ENCODE peak calls at places on chromosomes 4 and X, in six cellular contexts. V is tibial nerve, F is stomach, W is transverse colon, O is SK-N-SH, R is HepG2. Z is an unnamed sample.
A peak's percentile ranks its signal among the peaks of the same experiment; 100 is the strongest.

GRCh38 chr4:8819019-8819418 is 52.6 kb downstream of the HMX1 start:
- DNase-seq in V (no peak), F (no peak), O (no peak), W (no peak), R (no peak), Z (no peak)

GRCh38 chr4:118373614-118374255 is 20.9 kb upstream of the PRSS12 start:
- DNase-seq in F (no peak), R (no peak), V (no peak), W (no peak), O (no peak), Z (no peak)

GRCh38 chr4:14771091-14771490 is 231.2 kb upstream of the CPEB2 start:
- DNase-seq in W (no peak), R (no peak), F (no peak), V (no peak), O (no peak), Z (no peak)

GRCh38 chr4:71857713-71858451 is 74.0 kb upstream of the GC start:
- DNase-seq in R (no peak), V (no peak), F (peak; percentile 44), W (no peak), O (no peak), Z (no peak)

GRCh38 chr4:182192511-182193181 is 50.6 kb upstream of the TENM3 start:
- DNase-seq in V (no peak), O (no peak), R (no peak), F (no peak), W (no peak), Z (no peak)

GRCh38 chr4:44727471-44727870 is 1.1 kb upstream of the GNPDA2 start:
- DNase-seq in O (no peak), R (no peak), W (no peak), F (no peak), V (no peak), Z (no peak)

GRCh38 chr4:54998991-54999390 is 126.4 kb downstream of the KDR start:
- DNase-seq in R (no peak), O (no peak), F (no peak), W (no peak), V (no peak), Z (no peak)

GRCh38 chr4:77001907-77002306 is 52.4 kb downstream of the SEPTIN11 start:
- DNase-seq in V (no peak), W (no peak), R (no peak), F (no peak), O (no peak), Z (no peak)

GRCh38 chrX:20595928-20596550 is 329.3 kb upstream of the RPS6KA3 start:
- DNase-seq in R (no peak), W (no peak), O (no peak), F (no peak), V (no peak), Z (no peak)

GRCh38 chr4:55277011-55277410 is 69.0 kb upstream of the SRD5A3 start:
- DNase-seq in O (no peak), W (no peak), F (no peak), V (no peak), R (no peak), Z (no peak)

GRCh38 chr4:122003335-122003734 is 51.5 kb upstream of the TRPC3 start:
- DNase-seq in O (peak; percentile 60), F (no peak), R (peak; percentile 64), W (peak; percentile 48), V (no peak), Z (no peak)

GRCh38 chr4:108160741-108161352 is 7.9 kb downstream of the LEF1 start:
- DNase-seq in V (no peak), F (no peak), W (no peak), O (no peak), R (no peak), Z (no peak)

GRCh38 chr4:40547446-40548132 is 82.1 kb downstream of the RBM47 start:
- DNase-seq in R (no peak), F (no peak), W (no peak), V (no peak), O (no peak), Z (no peak)

GRCh38 chrX:14027031-14027430 is 2.7 kb downstream of the GEMIN8 start:
- DNase-seq in R (no peak), W (no peak), V (no peak), O (no peak), F (no peak), Z (no peak)

GRCh38 chr4:140937866-140938265 is 181.7 kb upstream of the TBC1D9 start:
- DNase-seq in F (no peak), V (no peak), O (peak; percentile 58), R (no peak), W (no peak), Z (no peak)

GRCh38 chrX:74511704-74512103 is 90.4 kb downstream of the SLC16A2 start:
- DNase-seq in O (no peak), R (no peak), W (no peak), F (no peak), V (no peak), Z (no peak)

GRCh38 chr4:155745984-155746383 is 12.8 kb upstream of the GUCY1B1 start:
- DNase-seq in R (no peak), W (no peak), V (no peak), F (no peak), O (no peak), Z (no peak)

GRCh38 chrX:27890611-27891010 is 82.8 kb downstream of the MAGEB10 start:
- DNase-seq in R (no peak), V (no peak), O (no peak), F (no peak), W (no peak), Z (no peak)

GRCh38 chr4:164212134-164212533 is 541.8 kb upstream of the SMIM31 start:
- DNase-seq in R (no peak), F (no peak), W (no peak), O (no peak), V (no peak), Z (no peak)

GRCh38 chr4:108240356-108240755 is 71.6 kb upstream of the LEF1 start:
- DNase-seq in W (no peak), F (no peak), V (no peak), R (no peak), O (no peak), Z (no peak)

GRCh38 chrX:126551725-126552312 is 795 bp downstream of the DCAF12L1 start:
- DNase-seq in W (no peak), O (no peak), V (no peak), R (no peak), F (no peak), Z (no peak)

GRCh38 chr4:97589481-97590196 is 553.6 kb downstream of the STPG2 start:
- DNase-seq in F (no peak), W (no peak), O (no peak), V (no peak), R (no peak), Z (no peak)

GRCh38 chr4:152118108-152118507 is 357.3 kb upstream of the GATB start:
- DNase-seq in O (no peak), R (no peak), V (no peak), W (no peak), F (no peak), Z (no peak)

DNA sequence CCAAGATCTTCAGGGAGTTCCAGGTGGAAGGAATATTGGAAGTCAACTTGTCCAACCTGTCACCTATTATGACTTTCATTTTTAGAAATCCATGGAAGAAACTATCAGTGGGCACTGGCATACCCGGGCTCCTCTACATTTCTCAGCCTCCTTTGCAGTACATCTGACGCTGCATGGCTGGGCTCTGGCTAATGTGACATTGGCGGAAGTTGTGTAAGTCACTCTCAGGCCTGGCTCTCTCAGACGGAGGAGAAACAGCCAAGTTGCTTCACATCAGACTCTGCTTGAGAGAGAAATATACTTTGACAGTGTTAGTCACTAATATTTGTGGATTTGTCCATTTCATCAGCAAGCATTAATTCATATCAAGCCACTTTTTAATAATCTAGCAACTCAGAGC is 4.5 kb downstream of the DCHS2 start:
- DNase-seq in F (no peak), V (no peak), W (no peak), R (no peak), O (no peak), Z (no peak)
- H3K27me3 ChIP-seq in F (no peaks in the 10 kb centered on the region), V (peaks cover 54% of the 10 kb centered on the region), W (peaks cover 33% of the 10 kb centered on the region), R (peaks cover 8% of the 10 kb centered on the region), O (peaks cover 13% of the 10 kb centered on the region), Z (no peaks in the 10 kb centered on the region)

GRCh38 chr4:113574636-113575103 is 186.9 kb downstream of the CAMK2D start:
- DNase-seq in F (no peak), V (no peak), O (no peak), W (no peak), R (no peak), Z (no peak)
- H3K27ac ChIP-seq in F (peak overlapping the region; percentile 61), V (peak overlapping the region; percentile 54), O (peak overlapping the region; percentile 67), W (peak overlapping the region; percentile 41), R (no peak overlapping the region), Z (no peak overlapping the region)

DNA sequence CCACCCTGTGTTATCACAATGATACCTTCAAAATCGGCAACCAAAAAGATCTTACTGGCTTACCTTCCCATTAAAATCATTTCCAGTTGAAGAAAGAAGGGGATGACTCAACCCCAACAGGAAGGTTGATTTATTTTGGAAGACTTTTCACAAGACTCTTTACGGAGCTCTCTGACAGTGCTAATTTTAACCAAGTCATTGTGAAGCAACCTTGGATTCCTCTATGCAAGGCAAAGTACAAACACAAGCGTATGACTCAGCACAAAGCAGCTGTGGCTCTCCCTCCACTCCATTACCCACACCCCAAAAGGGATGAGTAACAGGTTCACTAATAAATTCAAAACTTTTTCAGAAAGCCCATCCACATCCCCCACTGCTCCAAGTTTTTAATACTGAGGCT is 213.8 kb upstream of the FGF13 start:
- DNase-seq in R (no peak), W (no peak), V (no peak), O (no peak), F (no peak), Z (no peak)
- TF ChIP-seq EP300 in R (no peak), W (no peak), V (no peak), O (no peak), F (no peak), Z (no peak)

GRCh38 chr4:75699299-75699698 is 25.1 kb upstream of the USO1 start:
- DNase-seq in W (no peak), O (no peak), R (no peak), V (no peak), F (no peak), Z (no peak)
- H3K27me3 ChIP-seq in W (no peaks in the 10 kb centered on the region), O (no peaks in the 10 kb centered on the region), R (no peaks in the 10 kb centered on the region), V (no peaks in the 10 kb centered on the region), F (no peaks in the 10 kb centered on the region), Z (no peaks in the 10 kb centered on the region)

GRCh38 chrX:50452782-50453181 is 17.8 kb downstream of the DGKK start:
- DNase-seq in O (no peak), R (no peak), F (no peak), V (no peak), W (no peak), Z (no peak)
- H3K27ac ChIP-seq in O (no peak overlapping the region), R (no peak overlapping the region), F (no peak overlapping the region), V (no peak overlapping the region), W (no peak overlapping the region), Z (no peak overlapping the region)

DNA sequence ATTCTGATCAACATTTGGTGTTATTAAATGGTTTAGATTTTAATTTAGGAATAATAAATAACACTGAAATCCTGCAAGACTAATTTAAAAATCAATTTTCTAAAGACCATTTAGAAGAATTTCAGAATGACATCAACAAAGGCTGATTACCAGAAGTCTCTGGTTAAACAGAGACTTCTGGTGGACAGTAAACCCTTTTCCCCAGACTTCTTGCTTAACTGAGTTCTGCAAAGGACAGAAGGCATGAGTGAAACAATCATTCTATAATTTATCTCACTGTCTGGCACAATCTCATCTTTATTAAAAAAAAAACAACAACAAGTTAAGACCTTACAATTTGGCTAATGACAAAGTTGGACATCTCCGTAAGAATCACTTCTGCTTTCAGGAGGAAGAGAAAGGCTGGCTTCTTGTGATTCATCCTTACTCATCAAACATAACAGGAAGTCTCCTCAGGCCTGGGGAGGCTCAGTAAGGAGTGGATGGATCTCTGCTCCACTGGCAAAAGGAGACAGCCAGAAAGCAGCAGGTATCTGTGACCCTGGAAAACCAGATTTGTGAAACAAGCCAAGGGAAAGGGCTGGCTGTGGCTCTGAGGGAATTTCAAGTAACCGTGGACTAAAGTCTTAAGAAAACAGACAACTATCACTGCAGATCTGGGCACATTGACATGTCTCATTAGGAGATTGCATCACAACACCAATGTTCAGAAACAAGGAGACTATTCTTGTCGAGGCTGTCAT is 908 bp upstream of the TLR6 start:
- DNase-seq in R (no peak), W (peak; percentile 45), V (no peak), F (no peak), O (no peak), Z (no peak)
- TF ChIP-seq EP300 in R (no peak), W (no peak), V (no peak), F (no peak), O (peak; percentile 83), Z (no peak)